ENCODE peak calls at places on chromosomes 7 and 10, in nine cellular contexts. V is tibial nerve; A is Peyer's patch; R is left ventricle myocardium inferior; Q is A549; I is heart right ventricle; S is SK-N-SH; N is CD4-positive, CD25-positive, alpha-beta regulatory T cell; J is Karpas-422. G is an unnamed sample.

GRCh38 chr10:6588082-6588481 is 8.0 kb upstream of the PRKCQ start:
- DNase-seq in J (peak; percentile 29), I (no peak), R (no peak), V (no peak), Q (no peak), A (no peak), N (no peak), S (no peak), G (no peak)

GRCh38 chr7:2114052-2114451 is 118.7 kb downstream of the MAD1L1 start:
- DNase-seq in J (no peak), S (no peak), I (no peak), N (no peak), A (no peak), Q (no peak), V (no peak), R (no peak), G (no peak)

GRCh38 chr7:1242129-1242572 is 9.5 kb downstream of the UNCX start:
- DNase-seq in S (no peak), A (no peak), V (no peak), I (no peak), Q (no peak), R (no peak), J (no peak), N (no peak), G (no peak)

GRCh38 chr10:91190388-91190870 is 30.0 kb upstream of the PCGF5 start:
- DNase-seq in I (no peak), V (no peak), J (no peak), S (no peak), Q (no peak), N (no peak), R (no peak), A (no peak), G (no peak)

GRCh38 chr10:111112333-111112732 is 35.5 kb downstream of the ADRA2A start:
- DNase-seq in N (no peak), V (no peak), J (no peak), Q (no peak), R (no peak), S (no peak), I (no peak), A (no peak), G (no peak)

GRCh38 chr7:29208410-29209250 is 14.1 kb downstream of the CHN2 start:
- DNase-seq in N (no peak), A (no peak), R (no peak), S (no peak), J (no peak), I (no peak), Q (no peak), V (no peak), G (peak; percentile 40)

GRCh38 chr10:117578490-117578889 is 35.9 kb downstream of the EMX2 start:
- DNase-seq in N (no peak), A (no peak), V (no peak), J (no peak), I (no peak), Q (no peak), S (no peak), R (no peak), G (no peak)

GRCh38 chr7:116528008-116528789 is 3.4 kb downstream of the CAV1 start:
- DNase-seq in V (peak; percentile 27), A (no peak), Q (peak; percentile 71), R (peak; percentile 51), I (peak; percentile 31), S (peak; percentile 21), J (no peak), N (no peak), G (peak; percentile 82)

GRCh38 chr7:121960678-121961461 is 87.9 kb downstream of the PTPRZ1 start:
- DNase-seq in I (no peak), A (no peak), R (no peak), Q (no peak), J (no peak), V (no peak), N (no peak), S (no peak), G (no peak)

GRCh38 chr10:8245131-8246117 is 190.9 kb downstream of the GATA3 start:
- DNase-seq in I (no peak), J (no peak), S (peak; percentile 59), V (no peak), R (no peak), N (peak; percentile 86), Q (no peak), A (no peak), G (no peak)
- H3K4me3 ChIP-seq in I (no peak overlapping the region), J (no peak overlapping the region), S (no peak overlapping the region), V (no peak overlapping the region), R (no peak overlapping the region), N (peak overlapping the region; percentile 70), Q (no peak overlapping the region), A (no peak overlapping the region), G (no peak overlapping the region)

GRCh38 chr7:16106869-16107268 is 314.5 kb downstream of the CRPPA start:
- DNase-seq in I (no peak), Q (no peak), V (no peak), N (no peak), A (no peak), S (no peak), R (no peak), J (peak; percentile 42), G (no peak)

DNA sequence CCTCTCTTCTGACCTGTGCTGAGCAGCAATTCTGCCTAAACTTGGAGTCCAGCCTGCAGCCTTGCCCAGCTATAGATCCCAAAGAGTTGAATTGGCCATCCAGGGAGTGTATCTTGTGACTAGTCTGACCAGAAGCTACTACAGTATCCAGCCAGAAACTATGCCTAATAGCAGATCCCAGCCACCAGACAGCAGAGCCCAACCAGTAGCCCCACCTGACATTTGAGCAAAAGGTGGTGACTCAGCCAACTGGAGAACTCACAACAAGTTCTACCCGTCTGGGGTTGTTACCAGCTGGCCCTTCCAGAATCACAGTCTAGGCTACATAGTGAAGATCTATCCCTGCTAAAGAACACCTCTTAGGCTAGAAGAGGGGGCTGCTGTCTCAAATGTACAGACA is 315.0 kb downstream of the CRPPA start:
- DNase-seq in I (no peak), N (no peak), J (no peak), R (no peak), A (no peak), V (no peak), Q (no peak), S (no peak), G (no peak)
- H3K9me3 ChIP-seq in I (peaks cover 64% of the 10 kb centered on the region), N (peaks cover 6% of the 10 kb centered on the region), J (peaks cover 20% of the 10 kb centered on the region), R (peaks cover 67% of the 10 kb centered on the region), A (no peaks in the 10 kb centered on the region), V (no peaks in the 10 kb centered on the region), Q (peaks cover 10% of the 10 kb centered on the region), S (peaks cover 21% of the 10 kb centered on the region), G (peaks cover 25% of the 10 kb centered on the region)

DNA sequence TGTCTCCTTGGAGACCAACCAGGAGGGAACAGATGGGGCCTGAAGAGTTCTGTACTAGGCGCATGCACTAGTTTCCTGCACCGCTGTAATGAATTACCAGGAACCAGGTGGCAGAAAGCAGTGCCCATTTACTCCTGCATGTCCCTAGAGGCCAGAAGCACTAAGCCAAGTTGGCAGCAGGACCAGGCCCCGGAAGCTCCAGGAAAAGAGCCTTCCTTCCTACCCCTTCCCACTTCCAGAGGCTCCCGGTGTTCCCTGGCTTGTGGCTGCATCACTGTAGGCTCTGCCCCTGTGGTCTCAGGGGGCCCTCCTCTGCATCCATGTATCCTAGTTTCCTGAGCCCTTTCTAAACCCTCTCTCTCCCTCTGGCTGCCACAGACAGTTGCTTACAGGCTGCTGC is 237.4 kb upstream of the PPP2R2D start:
- DNase-seq in A (no peak), J (no peak), Q (no peak), S (no peak), V (no peak), I (no peak), R (no peak), N (no peak), G (no peak)
- H3K27ac ChIP-seq in A (no peak overlapping the region), J (no peak overlapping the region), Q (no peak overlapping the region), S (no peak overlapping the region), V (no peak overlapping the region), I (no peak overlapping the region), R (no peak overlapping the region), N (no peak overlapping the region), G (no peak overlapping the region)

GRCh38 chr10:3065622-3066021 is 1.7 kb upstream of the PFKP start:
- DNase-seq in R (no peak), I (peak; percentile 36), A (no peak), Q (no peak), J (no peak), S (no peak), V (no peak), N (no peak), G (no peak)

GRCh38 chr10:3067045-3067858 is at the start of gene PFKP:
- DNase-seq in Q (no peak), I (peak; percentile 50), N (peak; percentile 55), S (peak; percentile 89), J (peak; percentile 85), R (peak; percentile 50), V (no peak), A (peak; percentile 44), G (peak; percentile 15)

GRCh38 chr10:3068201-3068967 is 1.0 kb downstream of the PFKP start:
- DNase-seq in V (peak; percentile 49), N (peak; percentile 78), S (peak; percentile 79), J (peak; percentile 88), I (peak; percentile 71), R (peak; percentile 73), A (peak; percentile 45), Q (no peak), G (peak; percentile 48)

GRCh38 chr10:3067859-3068179 is 471 bp downstream of the PFKP start:
- DNase-seq in I (no peak), S (no peak), R (no peak), V (no peak), Q (no peak), A (no peak), N (no peak), J (no peak), G (peak; percentile 3)

DNA sequence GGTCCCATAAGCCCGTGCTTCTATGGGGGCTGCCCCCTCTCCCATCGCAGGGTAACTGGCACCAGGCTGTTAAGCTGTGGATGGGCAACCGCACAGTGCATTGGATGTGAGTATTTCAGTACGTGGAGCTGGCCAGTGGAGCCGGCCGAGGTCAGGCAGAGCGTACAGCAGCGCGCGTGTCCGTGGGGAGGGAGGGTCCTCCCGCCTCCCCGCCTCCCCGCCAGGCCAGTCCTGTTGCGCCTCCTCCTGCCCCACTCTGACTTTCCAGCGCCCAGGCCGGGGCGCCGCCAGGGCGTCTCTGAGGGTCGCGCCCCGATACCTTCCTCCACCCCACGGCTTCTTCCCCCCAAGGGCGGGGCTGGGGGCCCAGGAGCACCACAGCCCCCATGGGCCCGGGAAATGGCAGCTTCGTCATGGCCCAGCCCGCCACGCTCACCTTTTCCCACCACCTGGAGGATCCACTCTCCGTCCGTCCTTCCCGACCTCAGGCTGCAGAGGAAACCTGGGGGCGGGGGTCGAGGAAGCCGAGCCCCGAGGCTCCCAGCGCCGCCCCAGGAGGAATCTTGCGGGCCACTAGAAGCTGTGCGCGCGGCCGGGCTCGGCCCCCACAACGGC is 924 bp upstream of the PFKP start:
- DNase-seq in J (no peak), I (peak; percentile 47), S (peak; percentile 61), R (no peak), Q (no peak), N (no peak), V (no peak), A (no peak), G (no peak)
- H3K4me3 ChIP-seq in J (peak overlapping the region; percentile 98), I (peak overlapping the region; percentile 70), S (peak overlapping the region; percentile 94), R (peak overlapping the region; percentile 86), Q (peak overlapping the region; percentile 97), N (no peak overlapping the region), V (peak overlapping the region; percentile 61), A (peak overlapping the region; percentile 74), G (no peak overlapping the region)

DNA sequence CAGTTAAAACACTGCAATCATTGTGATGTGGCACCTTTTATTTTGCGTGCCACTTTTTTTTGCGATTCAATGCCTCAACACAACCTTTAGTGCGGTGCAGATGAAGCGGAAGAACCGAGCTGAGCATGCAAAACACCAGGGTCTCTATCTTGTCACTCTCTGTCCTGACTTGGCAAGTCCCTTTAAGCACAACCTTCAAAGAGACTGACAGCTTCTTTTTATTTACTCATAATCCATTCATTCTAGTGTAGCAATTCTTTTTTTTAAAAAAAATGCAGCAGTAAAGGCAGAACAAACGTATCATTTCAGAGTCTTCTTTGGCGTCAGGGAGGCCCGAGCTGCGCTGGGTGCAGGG is 3.7 kb downstream of the PTF1A start:
- DNase-seq in A (no peak), R (no peak), J (no peak), N (no peak), V (no peak), I (no peak), Q (no peak), S (no peak), G (no peak)
- H3K9me3 ChIP-seq in A (no peaks in the 10 kb centered on the region), R (no peaks in the 10 kb centered on the region), J (no peaks in the 10 kb centered on the region), N (no peaks in the 10 kb centered on the region), V (no peaks in the 10 kb centered on the region), I (no peaks in the 10 kb centered on the region), Q (no peaks in the 10 kb centered on the region), S (no peaks in the 10 kb centered on the region), G (peaks cover 5% of the 10 kb centered on the region)